ENCODE peak calls at places on chromosomes 2 and 18, in nine cellular contexts. K is fibroblast of lung, Y is cardiac muscle cell, G is ovary, X is fibroblast of the aortic adventitia, P is HFF-Myc, E is AG04450, A is upper lobe of left lung, J is aorta. H is an unnamed sample.

GRCh38 chr2:218022851-218023530 is 20.2 kb upstream of the TNS1 start:
- DNase-seq in A (peak), E (no peak), K (no peak), P (no peak), Y (no peak), X (no peak), J (peak), G (no peak), H (peak)

GRCh38 chr2:5695641-5696350 is 3.6 kb downstream of the SOX11 start:
- DNase-seq in J (no peak), G (no peak), X (no peak), K (peak), E (no peak), Y (peak), A (no peak), P (no peak), H (no peak)

GRCh38 chr18:74929110-74929509 is 279.8 kb downstream of the PTGR3 start:
- DNase-seq in A (no peak), E (no peak), J (no peak), Y (no peak), P (no peak), K (no peak), X (no peak), G (no peak), H (no peak)

GRCh38 chr2:74206180-74206688 is 7.8 kb downstream of the MTHFD2 start:
- DNase-seq in Y (peak), K (peak), P (no peak), G (no peak), J (no peak), E (no peak), A (peak), X (peak), H (peak)

GRCh38 chr2:44793322-44793870 is 148.1 kb upstream of the SIX3 start:
- DNase-seq in Y (peak), E (no peak), G (no peak), X (peak), J (no peak), A (no peak), P (no peak), K (peak), H (no peak)

GRCh38 chr2:52805901-52806410 is 961.6 kb upstream of the CHAC2 start:
- DNase-seq in K (peak), J (no peak), P (no peak), E (peak), X (no peak), G (no peak), Y (no peak), A (no peak), H (no peak)

GRCh38 chr2:241272722-241273551 is 42.5 kb downstream of the HDLBP start:
- DNase-seq in A (peak), G (peak), P (no peak), J (peak), K (peak), Y (peak), E (peak), X (peak), H (peak)

GRCh38 chr2:169925968-169926367 is 98.7 kb downstream of the UBR3 start:
- DNase-seq in G (no peak), Y (no peak), K (no peak), X (no peak), E (no peak), A (no peak), J (no peak), P (no peak), H (no peak)

GRCh38 chr2:97992836-97993825 is 2.6 kb downstream of the TMEM131 start:
- DNase-seq in A (no peak), Y (no peak), E (no peak), K (no peak), J (no peak), X (no peak), P (no peak), G (no peak), H (no peak)
- H3K4me3 ChIP-seq in A (peak), Y (peak), E (peak), K (peak), J (no peak), X (peak), P (peak), G (no peak), H (peak)

GRCh38 chr2:63980794-63981193 is 38.4 kb downstream of the VPS54 start:
- DNase-seq in P (no peak), G (no peak), J (no peak), X (no peak), Y (no peak), E (no peak), A (no peak), K (no peak), H (no peak)

GRCh38 chr2:63981702-63982103 is 37.5 kb downstream of the VPS54 start:
- DNase-seq in P (no peak), J (no peak), X (no peak), G (no peak), E (no peak), A (no peak), K (no peak), Y (no peak), H (no peak)

GRCh38 chr2:63983986-63984605 is 35.1 kb downstream of the VPS54 start:
- DNase-seq in P (no peak), Y (peak), X (no peak), A (no peak), J (no peak), G (no peak), K (no peak), E (no peak), H (no peak)

GRCh38 chr2:63984606-63985359 is 34.4 kb downstream of the VPS54 start:
- DNase-seq in X (no peak), E (no peak), J (no peak), K (no peak), G (no peak), Y (no peak), A (no peak), P (no peak), H (no peak)

GRCh38 chr2:63982335-63982734 is 36.9 kb downstream of the VPS54 start:
- DNase-seq in P (no peak), Y (no peak), X (no peak), E (no peak), J (no peak), A (no peak), K (no peak), G (no peak), H (no peak)
- H3K4me3 ChIP-seq in P (no peak), Y (no peak), X (no peak), E (no peak), J (no peak), A (no peak), K (no peak), G (no peak), H (no peak)

GRCh38 chr2:69306612-69306896 is 80.5 kb downstream of the GFPT1 start:
- DNase-seq in Y (no peak), J (no peak), X (no peak), E (no peak), K (no peak), G (peak), A (no peak), P (no peak), H (no peak)

GRCh38 chr2:69308338-69308737 is 78.7 kb downstream of the GFPT1 start:
- DNase-seq in P (no peak), K (no peak), A (no peak), E (no peak), G (no peak), X (no peak), J (no peak), Y (no peak), H (no peak)

GRCh38 chr2:69305712-69306611 is 81.1 kb downstream of the GFPT1 start:
- DNase-seq in Y (peak), A (no peak), K (no peak), E (no peak), P (no peak), J (peak), G (peak), X (peak), H (no peak)

GRCh38 chr2:69306897-69307695 is 79.9 kb downstream of the GFPT1 start:
- DNase-seq in J (peak), K (peak), P (peak), A (peak), G (peak), X (peak), Y (peak), E (peak), H (peak)

GRCh38 chr2:69307696-69308064 is 79.3 kb downstream of the GFPT1 start:
- DNase-seq in Y (no peak), J (peak), E (no peak), X (no peak), K (no peak), P (no peak), G (no peak), A (no peak), H (no peak)
- H3K4me3 ChIP-seq in Y (no peak), J (no peak), E (no peak), X (no peak), K (no peak), P (no peak), G (no peak), A (peak), H (peak)

DNA sequence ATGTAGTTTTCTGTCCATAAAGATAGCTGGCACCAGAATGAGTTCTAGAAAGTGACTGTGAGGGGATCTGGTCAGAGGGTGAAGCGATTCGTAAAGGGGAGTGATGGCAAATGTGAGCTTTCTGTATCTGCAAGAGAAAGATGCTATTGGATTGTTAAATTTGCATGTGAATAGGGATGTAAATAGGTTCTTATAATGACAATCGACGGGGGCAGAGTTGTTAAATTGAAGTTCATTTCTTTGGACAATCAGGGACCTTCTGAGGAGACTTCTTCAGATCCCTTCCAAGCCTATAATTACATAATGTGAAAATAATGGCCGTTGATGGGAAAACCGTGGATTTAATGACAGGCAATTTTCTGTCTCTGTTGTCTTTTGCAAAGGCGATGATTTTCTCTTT is 52.2 kb upstream of the TMEM18 start:
- DNase-seq in J (no peak), G (no peak), Y (no peak), P (no peak), E (no peak), A (no peak), X (no peak), K (no peak), H (no peak)
- H3K4me3 ChIP-seq in J (no peak), G (no peak), Y (no peak), P (no peak), E (no peak), A (no peak), X (no peak), K (no peak), H (no peak)

GRCh38 chr2:109322646-109323045 is 193.6 kb downstream of the SH3RF3 start:
- DNase-seq in J (no peak), G (no peak), X (no peak), P (no peak), E (no peak), Y (no peak), A (no peak), K (no peak), H (no peak)
- H3K4me3 ChIP-seq in J (no peak), G (no peak), X (no peak), P (no peak), E (no peak), Y (no peak), A (no peak), K (no peak), H (no peak)

GRCh38 chr2:215693999-215694356 is 258.1 kb upstream of the FN1 start:
- DNase-seq in G (no peak), J (no peak), X (no peak), E (no peak), A (no peak), P (no peak), K (no peak), Y (no peak), H (no peak)
- H3K4me3 ChIP-seq in G (no peak), J (no peak), X (no peak), E (no peak), A (no peak), P (no peak), K (no peak), Y (no peak), H (no peak)